ENCODE peak calls at places on chromosome 21, in nine cellular contexts. F is left cardiac atrium; I is C1 segment of cervical spinal cord; B is pancreas; C is progenitor cell of endocrine pancreas; K is AG08396; X is colonic mucosa; O is transverse colon; J is stimulated activated CD4-positive, alpha-beta T cell treated with anti-CD3 and anti-CD28 coated beads, Interleukin-4, amount 100 ng/mL, for 24 hours. N is an unnamed sample.

GRCh38 chr21:45592208-45592619 is 50.0 kb upstream of the SLC19A1 start:
- DNase-seq in F (no peak), I (no peak), B (peak), C (no peak), K (no peak), X (no peak), O (peak), J (peak), N (no peak)

GRCh38 chr21:38925923-38926322 is 120.2 kb downstream of the ETS2 start:
- DNase-seq in F (peak), I (peak), B (peak), C (no peak), K (peak), X (no peak), O (peak), J (no peak), N (peak)

GRCh38 chr21:45262041-45262581 is 25.6 kb downstream of the POFUT2 start:
- DNase-seq in F (no peak), I (no peak), B (no peak), C (no peak), K (no peak), X (no peak), O (no peak), J (no peak), N (no peak)

GRCh38 chr21:43603641-43604504 is 55.4 kb downstream of the HSF2BP start:
- DNase-seq in F (no peak), I (no peak), B (no peak), C (no peak), K (no peak), X (no peak), O (no peak), J (no peak), N (no peak)

GRCh38 chr21:45102391-45102932 is 28.1 kb downstream of the ADARB1 start:
- DNase-seq in F (no peak), I (no peak), B (no peak), C (no peak), K (peak), X (peak), O (peak), J (no peak), N (no peak)

GRCh38 chr21:17454315-17455027 is 58.4 kb upstream of the CXADR start:
- DNase-seq in F (peak), I (peak), B (no peak), C (peak), K (peak), X (peak), O (no peak), J (peak), N (no peak)

GRCh38 chr21:34702341-34702807 is 33.6 kb downstream of the CLIC6 start:
- DNase-seq in F (peak), I (peak), B (no peak), C (no peak), K (peak), X (no peak), O (no peak), J (no peak), N (no peak)

GRCh38 chr21:46350981-46351380 is 27.0 kb downstream of the PCNT start:
- DNase-seq in F (no peak), I (no peak), B (no peak), C (no peak), K (no peak), X (no peak), O (no peak), J (no peak), N (no peak)

GRCh38 chr21:37445228-37445627 is 78.7 kb downstream of the DYRK1A start:
- DNase-seq in F (no peak), I (no peak), B (no peak), C (no peak), K (peak), X (no peak), O (no peak), J (no peak), N (no peak)

GRCh38 chr21:45741691-45742090 is 98.2 kb downstream of the PCBP3 start:
- DNase-seq in F (no peak), I (no peak), B (no peak), C (no peak), K (no peak), X (no peak), O (no peak), J (no peak), N (no peak)

GRCh38 chr21:15795533-15795932 is 65.8 kb downstream of the USP25 start:
- DNase-seq in F (no peak), I (no peak), B (no peak), C (no peak), K (no peak), X (no peak), O (no peak), J (no peak), N (no peak)

GRCh38 chr21:41715649-41716321 is 51.1 kb downstream of the RIPK4 start:
- DNase-seq in F (no peak), I (no peak), B (peak), C (peak), K (no peak), X (peak), O (peak), J (no peak), N (peak)

GRCh38 chr21:46393941-46394818 is 64.5 kb upstream of the DIP2A start:
- DNase-seq in F (no peak), I (no peak), B (no peak), C (no peak), K (no peak), X (no peak), O (no peak), J (no peak), N (no peak)

GRCh38 chr21:34513109-34513675 is 1.2 kb upstream of the KCNE1 start:
- DNase-seq in F (no peak), I (no peak), B (no peak), C (no peak), K (no peak), X (no peak), O (no peak), J (no peak), N (no peak)

GRCh38 chr21:31710586-31710985 is 21.3 kb downstream of the SCAF4 start:
- DNase-seq in F (no peak), I (no peak), B (no peak), C (no peak), K (peak), X (no peak), O (no peak), J (no peak), N (no peak)

GRCh38 chr21:42563261-42564045 is 49.8 kb downstream of the SLC37A1 start:
- DNase-seq in F (no peak), I (no peak), B (no peak), C (no peak), K (no peak), X (no peak), O (peak), J (no peak), N (peak)

GRCh38 chr21:39670741-39671140 is 58.0 kb downstream of the B3GALT5 start:
- DNase-seq in F (no peak), I (no peak), B (no peak), C (no peak), K (no peak), X (no peak), O (no peak), J (no peak), N (no peak)

GRCh38 chr21:32565856-32566465 is 19.4 kb downstream of the TCP10L start:
- DNase-seq in F (no peak), I (no peak), B (no peak), C (no peak), K (no peak), X (no peak), O (no peak), J (no peak), N (no peak)